ENCODE peak calls at places on chromosomes 7 and 10, in ten cellular contexts. One of them, this sample, is unnamed.

GRCh38 chr10:14173391-14173705 is 157.4 kb downstream of the FRMD4A start:
- DNase-seq in Panc1: no peak
- DNase-seq in astrocyte of the cerebellum: no peak
- DNase-seq in PC-3: no peak
- DNase-seq in A549: no peak
- DNase-seq in mesenchymal stem cell: no peak
- DNase-seq in GM12865: peak; percentile 23
- DNase-seq in cardiac muscle cell: no peak
- DNase-seq in fibroblast of lung: peak; percentile 30
- DNase-seq in GM06990: no peak
- DNase-seq in this sample: no peak

GRCh38 chr7:1977876-1978441 is 254.8 kb downstream of the MAD1L1 start:
- DNase-seq in Panc1: no peak
- DNase-seq in astrocyte of the cerebellum: no peak
- DNase-seq in PC-3: no peak
- DNase-seq in A549: no peak
- DNase-seq in mesenchymal stem cell: no peak
- DNase-seq in GM12865: no peak
- DNase-seq in cardiac muscle cell: no peak
- DNase-seq in fibroblast of lung: no peak
- DNase-seq in GM06990: no peak
- DNase-seq in this sample: peak; percentile 5

GRCh38 chr10:119165171-119166110 is at the start of gene SFXN4:
- DNase-seq in Panc1: no peak
- DNase-seq in astrocyte of the cerebellum: no peak
- DNase-seq in PC-3: peak; percentile 56
- DNase-seq in A549: peak; percentile 76
- DNase-seq in mesenchymal stem cell: peak; percentile 59
- DNase-seq in GM12865: peak; percentile 89
- DNase-seq in cardiac muscle cell: peak; percentile 82
- DNase-seq in fibroblast of lung: peak; percentile 43
- DNase-seq in GM06990: peak; percentile 88
- DNase-seq in this sample: peak; percentile 79

GRCh38 chr7:50826371-50827172 is 43.9 kb upstream of the GRB10 start:
- DNase-seq in Panc1: peak; percentile 98
- DNase-seq in astrocyte of the cerebellum: peak; percentile 64
- DNase-seq in PC-3: peak; percentile 96
- DNase-seq in A549: peak; percentile 90
- DNase-seq in mesenchymal stem cell: peak; percentile 88
- DNase-seq in GM12865: no peak
- DNase-seq in cardiac muscle cell: no peak
- DNase-seq in fibroblast of lung: peak; percentile 74
- DNase-seq in GM06990: no peak
- DNase-seq in this sample: no peak

GRCh38 chr7:152481082-152481481 is 45.3 kb upstream of the KMT2C start:
- DNase-seq in Panc1: no peak
- DNase-seq in astrocyte of the cerebellum: no peak
- DNase-seq in PC-3: no peak
- DNase-seq in A549: no peak
- DNase-seq in mesenchymal stem cell: no peak
- DNase-seq in GM12865: no peak
- DNase-seq in cardiac muscle cell: no peak
- DNase-seq in fibroblast of lung: no peak
- DNase-seq in GM06990: no peak
- DNase-seq in this sample: no peak

GRCh38 chr7:27180431-27181175 is 4.4 kb downstream of the HOXA11 start:
- DNase-seq in Panc1: no peak
- DNase-seq in astrocyte of the cerebellum: no peak
- DNase-seq in PC-3: no peak
- DNase-seq in A549: no peak
- DNase-seq in mesenchymal stem cell: no peak
- DNase-seq in GM12865: no peak
- DNase-seq in cardiac muscle cell: no peak
- DNase-seq in fibroblast of lung: no peak
- DNase-seq in GM06990: no peak
- DNase-seq in this sample: no peak

GRCh38 chr10:63125459-63125858 is 7.7 kb upstream of the NRBF2 start:
- DNase-seq in Panc1: no peak
- DNase-seq in astrocyte of the cerebellum: no peak
- DNase-seq in PC-3: peak; percentile 38
- DNase-seq in A549: no peak
- DNase-seq in mesenchymal stem cell: no peak
- DNase-seq in GM12865: no peak
- DNase-seq in cardiac muscle cell: no peak
- DNase-seq in fibroblast of lung: no peak
- DNase-seq in GM06990: no peak
- DNase-seq in this sample: no peak

GRCh38 chr7:4166807-4167206 is 515.3 kb upstream of the FOXK1 start:
- DNase-seq in Panc1: no peak
- DNase-seq in astrocyte of the cerebellum: no peak
- DNase-seq in PC-3: no peak
- DNase-seq in A549: no peak
- DNase-seq in mesenchymal stem cell: no peak
- DNase-seq in GM12865: no peak
- DNase-seq in cardiac muscle cell: no peak
- DNase-seq in fibroblast of lung: no peak
- DNase-seq in GM06990: no peak
- DNase-seq in this sample: no peak

GRCh38 chr10:131198843-131199242 is 112.7 kb downstream of the TCERG1L start:
- DNase-seq in Panc1: no peak
- DNase-seq in astrocyte of the cerebellum: no peak
- DNase-seq in PC-3: no peak
- DNase-seq in A549: no peak
- DNase-seq in mesenchymal stem cell: no peak
- DNase-seq in GM12865: no peak
- DNase-seq in cardiac muscle cell: no peak
- DNase-seq in fibroblast of lung: no peak
- DNase-seq in GM06990: no peak
- DNase-seq in this sample: no peak

GRCh38 chr7:157984138-157984913 is 603.3 kb downstream of the PTPRN2 start:
- DNase-seq in Panc1: no peak
- DNase-seq in astrocyte of the cerebellum: no peak
- DNase-seq in PC-3: no peak
- DNase-seq in A549: no peak
- DNase-seq in mesenchymal stem cell: no peak
- DNase-seq in GM12865: no peak
- DNase-seq in cardiac muscle cell: no peak
- DNase-seq in fibroblast of lung: no peak
- DNase-seq in GM06990: no peak
- DNase-seq in this sample: no peak
- H3K4me3 ChIP-seq in Panc1: no peak overlapping the region
- H3K4me3 ChIP-seq in astrocyte of the cerebellum: no peak overlapping the region
- H3K4me3 ChIP-seq in PC-3: no peak overlapping the region
- H3K4me3 ChIP-seq in A549: no peak overlapping the region
- H3K4me3 ChIP-seq in mesenchymal stem cell: no peak overlapping the region
- H3K4me3 ChIP-seq in GM12865: no peak overlapping the region
- H3K4me3 ChIP-seq in cardiac muscle cell: no peak overlapping the region
- H3K4me3 ChIP-seq in fibroblast of lung: no peak overlapping the region
- H3K4me3 ChIP-seq in GM06990: no peak overlapping the region
- H3K4me3 ChIP-seq in this sample: no peak overlapping the region

GRCh38 chr7:7183833-7184463 is 1.6 kb downstream of the C1GALT1 start:
- DNase-seq in Panc1: no peak
- DNase-seq in astrocyte of the cerebellum: no peak
- DNase-seq in PC-3: peak; percentile 41
- DNase-seq in A549: no peak
- DNase-seq in mesenchymal stem cell: peak; percentile 14
- DNase-seq in GM12865: no peak
- DNase-seq in cardiac muscle cell: no peak
- DNase-seq in fibroblast of lung: peak; percentile 25
- DNase-seq in GM06990: no peak
- DNase-seq in this sample: no peak
- H3K4me3 ChIP-seq in Panc1: peak overlapping the region; percentile 93
- H3K4me3 ChIP-seq in astrocyte of the cerebellum: peak overlapping the region; percentile 89
- H3K4me3 ChIP-seq in PC-3: peak overlapping the region; percentile 87
- H3K4me3 ChIP-seq in A549: peak overlapping the region; percentile 72
- H3K4me3 ChIP-seq in mesenchymal stem cell: no peak overlapping the region
- H3K4me3 ChIP-seq in GM12865: peak overlapping the region; percentile 95
- H3K4me3 ChIP-seq in cardiac muscle cell: peak overlapping the region; percentile 85
- H3K4me3 ChIP-seq in fibroblast of lung: peak overlapping the region; percentile 88
- H3K4me3 ChIP-seq in GM06990: peak overlapping the region; percentile 91
- H3K4me3 ChIP-seq in this sample: peak overlapping the region; percentile 86

DNA sequence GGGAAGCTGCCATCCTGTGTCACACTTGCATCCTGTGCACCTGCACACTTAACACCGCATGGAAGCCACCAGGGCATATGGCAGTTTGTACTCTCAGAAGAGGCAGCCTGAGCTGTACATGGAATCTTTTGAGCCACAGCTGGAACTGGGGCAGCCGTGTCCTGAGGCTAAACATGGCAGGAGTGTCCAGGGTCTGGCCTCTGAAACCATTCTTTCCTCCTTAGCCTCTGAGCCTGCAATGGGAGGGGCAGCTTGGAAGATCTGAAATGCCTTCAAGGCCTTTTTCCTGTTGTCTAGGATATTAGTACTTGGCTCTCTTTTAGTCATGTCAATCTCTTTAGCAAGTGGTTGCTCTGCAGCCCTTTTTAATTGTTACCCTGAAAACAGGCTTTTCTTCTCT is 16.4 kb downstream of the PLCE1 start:
- DNase-seq in Panc1: no peak
- DNase-seq in astrocyte of the cerebellum: no peak
- DNase-seq in PC-3: no peak
- DNase-seq in A549: no peak
- DNase-seq in mesenchymal stem cell: no peak
- DNase-seq in GM12865: no peak
- DNase-seq in cardiac muscle cell: no peak
- DNase-seq in fibroblast of lung: no peak
- DNase-seq in GM06990: no peak
- DNase-seq in this sample: no peak
- H3K4me3 ChIP-seq in Panc1: no peak overlapping the region
- H3K4me3 ChIP-seq in astrocyte of the cerebellum: no peak overlapping the region
- H3K4me3 ChIP-seq in PC-3: no peak overlapping the region
- H3K4me3 ChIP-seq in A549: no peak overlapping the region
- H3K4me3 ChIP-seq in mesenchymal stem cell: no peak overlapping the region
- H3K4me3 ChIP-seq in GM12865: no peak overlapping the region
- H3K4me3 ChIP-seq in cardiac muscle cell: no peak overlapping the region
- H3K4me3 ChIP-seq in fibroblast of lung: no peak overlapping the region
- H3K4me3 ChIP-seq in GM06990: no peak overlapping the region
- H3K4me3 ChIP-seq in this sample: no peak overlapping the region

GRCh38 chr10:77164616-77165311 is 472.8 kb downstream of the KCNMA1 start:
- DNase-seq in Panc1: no peak
- DNase-seq in astrocyte of the cerebellum: no peak
- DNase-seq in PC-3: peak; percentile 92
- DNase-seq in A549: no peak
- DNase-seq in mesenchymal stem cell: peak; percentile 47
- DNase-seq in GM12865: no peak
- DNase-seq in cardiac muscle cell: no peak
- DNase-seq in fibroblast of lung: no peak
- DNase-seq in GM06990: no peak
- DNase-seq in this sample: no peak

GRCh38 chr10:77163670-77164348 is 473.8 kb downstream of the KCNMA1 start:
- DNase-seq in Panc1: peak; percentile 98
- DNase-seq in astrocyte of the cerebellum: peak; percentile 74
- DNase-seq in PC-3: peak; percentile 100
- DNase-seq in A549: peak; percentile 95
- DNase-seq in mesenchymal stem cell: peak; percentile 98
- DNase-seq in GM12865: no peak
- DNase-seq in cardiac muscle cell: peak; percentile 30
- DNase-seq in fibroblast of lung: peak; percentile 94
- DNase-seq in GM06990: no peak
- DNase-seq in this sample: peak; percentile 80

GRCh38 chr10:77168161-77168560 is 469.4 kb downstream of the KCNMA1 start:
- DNase-seq in Panc1: no peak
- DNase-seq in astrocyte of the cerebellum: no peak
- DNase-seq in PC-3: peak; percentile 100
- DNase-seq in A549: no peak
- DNase-seq in mesenchymal stem cell: no peak
- DNase-seq in GM12865: no peak
- DNase-seq in cardiac muscle cell: no peak
- DNase-seq in fibroblast of lung: no peak
- DNase-seq in GM06990: no peak
- DNase-seq in this sample: no peak

GRCh38 chr10:77162697-77163096 is 474.9 kb downstream of the KCNMA1 start:
- DNase-seq in Panc1: no peak
- DNase-seq in astrocyte of the cerebellum: no peak
- DNase-seq in PC-3: peak; percentile 99
- DNase-seq in A549: peak; percentile 53
- DNase-seq in mesenchymal stem cell: peak; percentile 63
- DNase-seq in GM12865: no peak
- DNase-seq in cardiac muscle cell: no peak
- DNase-seq in fibroblast of lung: peak; percentile 59
- DNase-seq in GM06990: no peak
- DNase-seq in this sample: no peak

GRCh38 chr10:77165445-77166316 is 471.9 kb downstream of the KCNMA1 start:
- DNase-seq in Panc1: peak; percentile 88
- DNase-seq in astrocyte of the cerebellum: peak; percentile 53
- DNase-seq in PC-3: peak; percentile 100
- DNase-seq in A549: peak; percentile 68
- DNase-seq in mesenchymal stem cell: peak; percentile 79
- DNase-seq in GM12865: peak; percentile 48
- DNase-seq in cardiac muscle cell: peak; percentile 74
- DNase-seq in fibroblast of lung: peak; percentile 76
- DNase-seq in GM06990: peak; percentile 29
- DNase-seq in this sample: peak; percentile 67
- H3K4me3 ChIP-seq in Panc1: no peak overlapping the region
- H3K4me3 ChIP-seq in astrocyte of the cerebellum: no peak overlapping the region
- H3K4me3 ChIP-seq in PC-3: peak overlapping the region; percentile 43
- H3K4me3 ChIP-seq in A549: no peak overlapping the region
- H3K4me3 ChIP-seq in mesenchymal stem cell: no peak overlapping the region
- H3K4me3 ChIP-seq in GM12865: no peak overlapping the region
- H3K4me3 ChIP-seq in cardiac muscle cell: no peak overlapping the region
- H3K4me3 ChIP-seq in fibroblast of lung: no peak overlapping the region
- H3K4me3 ChIP-seq in GM06990: no peak overlapping the region
- H3K4me3 ChIP-seq in this sample: peak overlapping the region; percentile 31

DNA sequence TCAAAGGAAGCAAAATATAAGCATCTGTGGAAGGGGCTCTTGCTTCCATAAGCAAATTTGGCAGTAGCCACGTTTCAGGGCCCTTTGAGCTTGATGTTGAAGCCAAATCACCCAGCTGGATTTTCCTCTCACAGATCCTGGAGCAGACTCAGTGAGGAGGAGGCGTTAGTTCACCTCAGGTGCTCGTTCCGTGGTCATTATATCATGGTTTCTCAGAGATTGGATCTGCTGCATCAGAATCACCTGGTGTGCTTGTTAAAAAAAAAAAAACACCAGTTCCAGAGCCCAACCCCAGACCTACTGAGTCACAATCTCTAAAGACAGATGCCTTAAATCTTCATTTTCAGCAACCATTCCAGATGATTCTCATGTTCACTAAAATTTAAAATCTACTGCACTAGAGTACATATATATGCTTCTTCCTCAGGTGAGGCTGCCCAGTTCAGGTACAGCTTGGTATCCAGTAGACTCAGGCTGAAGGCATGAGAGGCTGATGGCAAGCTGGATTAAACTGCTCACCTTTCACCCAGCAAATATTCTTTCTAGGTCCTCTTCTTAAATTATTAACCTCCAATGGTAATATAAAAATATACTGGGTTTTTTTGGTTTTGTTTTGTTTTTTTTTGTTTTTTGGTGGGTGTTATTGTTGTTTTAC is 24.9 kb downstream of the TFAM start:
- DNase-seq in Panc1: no peak
- DNase-seq in astrocyte of the cerebellum: no peak
- DNase-seq in PC-3: no peak
- DNase-seq in A549: no peak
- DNase-seq in mesenchymal stem cell: no peak
- DNase-seq in GM12865: no peak
- DNase-seq in cardiac muscle cell: no peak
- DNase-seq in fibroblast of lung: no peak
- DNase-seq in GM06990: no peak
- DNase-seq in this sample: no peak
- H3K4me3 ChIP-seq in Panc1: no peak overlapping the region
- H3K4me3 ChIP-seq in astrocyte of the cerebellum: no peak overlapping the region
- H3K4me3 ChIP-seq in PC-3: no peak overlapping the region
- H3K4me3 ChIP-seq in A549: no peak overlapping the region
- H3K4me3 ChIP-seq in mesenchymal stem cell: no peak overlapping the region
- H3K4me3 ChIP-seq in GM12865: no peak overlapping the region
- H3K4me3 ChIP-seq in cardiac muscle cell: no peak overlapping the region
- H3K4me3 ChIP-seq in fibroblast of lung: no peak overlapping the region
- H3K4me3 ChIP-seq in GM06990: no peak overlapping the region
- H3K4me3 ChIP-seq in this sample: no peak overlapping the region

GRCh38 chr10:103120977-103121735 is 71.9 kb downstream of the NT5C2 start:
- DNase-seq in Panc1: no peak
- DNase-seq in astrocyte of the cerebellum: no peak
- DNase-seq in PC-3: no peak
- DNase-seq in A549: no peak
- DNase-seq in mesenchymal stem cell: peak; percentile 25
- DNase-seq in GM12865: no peak
- DNase-seq in cardiac muscle cell: no peak
- DNase-seq in fibroblast of lung: peak; percentile 79
- DNase-seq in GM06990: no peak
- DNase-seq in this sample: no peak
- H3K4me3 ChIP-seq in Panc1: no peak overlapping the region
- H3K4me3 ChIP-seq in astrocyte of the cerebellum: no peak overlapping the region
- H3K4me3 ChIP-seq in PC-3: no peak overlapping the region
- H3K4me3 ChIP-seq in A549: no peak overlapping the region
- H3K4me3 ChIP-seq in mesenchymal stem cell: no peak overlapping the region
- H3K4me3 ChIP-seq in GM12865: no peak overlapping the region
- H3K4me3 ChIP-seq in cardiac muscle cell: no peak overlapping the region
- H3K4me3 ChIP-seq in fibroblast of lung: no peak overlapping the region
- H3K4me3 ChIP-seq in GM06990: no peak overlapping the region
- H3K4me3 ChIP-seq in this sample: no peak overlapping the region